ENCODE peak calls at places on chromosome 7, in nine cellular contexts. P is Panc1, J is sigmoid colon, R is GM12878, E is suprapubic skin, A is transverse colon, B is GM23338, H is H1, F is breast epithelium. C is an unnamed sample. For H3K4me1, the result is how much of the 10 kb centered on the place peaks cover.

GRCh38 chr7:103131225-103131624 is 17.7 kb downstream of the NAPEPLD start:
- DNase-seq in E (no peak), P (no peak), H (no peak), J (no peak), A (no peak), F (no peak), B (no peak), R (no peak), C (no peak)

GRCh38 chr7:83161851-83162401 is 758 bp downstream of the PCLO start:
- DNase-seq in J (no peak), E (no peak), R (no peak), H (no peak), A (no peak), F (no peak), P (no peak), B (no peak), C (no peak)

GRCh38 chr7:27316311-27316710 is 73.7 kb downstream of the EVX1 start:
- DNase-seq in A (no peak), R (no peak), B (no peak), F (no peak), E (no peak), P (no peak), J (no peak), H (no peak), C (no peak)

GRCh38 chr7:481219-481930 is 38.3 kb downstream of the PDGFA start:
- DNase-seq in J (peak), R (no peak), B (no peak), H (no peak), P (no peak), A (no peak), F (no peak), E (no peak), C (no peak)

GRCh38 chr7:23394828-23395227 is 75.5 kb downstream of the IGF2BP3 start:
- DNase-seq in A (no peak), H (no peak), J (no peak), E (no peak), R (no peak), P (no peak), B (no peak), F (no peak), C (no peak)

GRCh38 chr7:106772655-106773108 is 92.4 kb upstream of the PIK3CG start:
- DNase-seq in H (no peak), J (no peak), P (no peak), R (no peak), B (no peak), A (no peak), E (no peak), F (no peak), C (no peak)

GRCh38 chr7:47893238-47893637 is 55.0 kb downstream of the PKD1L1 start:
- DNase-seq in B (peak), E (no peak), P (no peak), F (no peak), A (no peak), H (peak), R (no peak), J (no peak), C (no peak)

GRCh38 chr7:131604841-131605279 is 48.4 kb upstream of the PODXL start:
- DNase-seq in H (peak), F (no peak), E (no peak), A (no peak), P (no peak), B (peak), J (no peak), R (no peak), C (no peak)

GRCh38 chr7:156943091-156944041 is 6.1 kb upstream of the NOM1 start:
- DNase-seq in E (no peak), F (peak), B (peak), P (no peak), R (no peak), A (no peak), H (no peak), J (no peak), C (no peak)

GRCh38 chr7:7968544-7969305 is at the start of gene GLCCI1:
- DNase-seq in P (peak), A (peak), F (peak), H (peak), J (peak), E (peak), B (peak), R (peak), C (peak)
- TF ChIP-seq POLR2AphosphoS5 in P (peak), A (peak), F (peak), H (peak), J (peak), E (peak), B (peak), R (peak), C (peak)

GRCh38 chr7:69782917-69783684 is 184.8 kb downstream of the AUTS2 start:
- DNase-seq in F (no peak), B (no peak), E (no peak), H (no peak), R (no peak), P (no peak), A (peak), J (peak), C (peak)
- H3K4me1 ChIP-seq in F (under half), B (under half), E (under half), H (under half), R (under half), P (under half), A (under half), J (half or more), C (under half)

GRCh38 chr7:15508258-15508657 is 53.6 kb downstream of the AGMO start:
- DNase-seq in P (no peak), F (no peak), H (no peak), J (no peak), R (no peak), A (no peak), B (no peak), E (no peak), C (no peak)
- TF ChIP-seq POLR2AphosphoS5 in P (no peak), F (no peak), H (no peak), J (no peak), R (no peak), A (no peak), B (no peak), E (no peak), C (no peak)

DNA sequence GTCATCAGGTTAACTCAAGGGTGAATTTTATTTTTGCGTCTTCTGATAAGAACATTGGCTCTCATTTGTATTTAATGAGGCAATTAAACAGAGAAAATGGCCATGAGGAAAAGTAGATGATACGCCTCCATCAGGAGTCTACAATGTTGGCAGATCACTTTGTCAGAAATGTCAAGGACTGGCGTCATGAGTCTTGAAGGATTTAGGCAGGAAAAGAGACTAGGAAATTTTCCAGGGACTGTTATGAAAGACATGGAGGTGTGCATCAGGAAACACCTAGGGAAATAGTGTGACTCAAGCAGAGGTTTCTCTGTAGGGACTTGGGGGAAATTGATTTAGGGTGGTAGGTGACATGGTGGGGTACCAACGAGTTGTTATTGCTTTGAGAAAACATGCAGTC is 53.4 kb upstream of the SLC35B4 start:
- DNase-seq in E (no peak), R (no peak), P (no peak), H (no peak), F (no peak), J (no peak), A (no peak), B (no peak), C (no peak)
- H3K4me1 ChIP-seq in E (under half), R (under half), P (under half), H (under half), F (under half), J (under half), A (under half), B (under half), C (under half)

GRCh38 chr7:40530292-40530691 is 395.5 kb downstream of the SUGCT start:
- DNase-seq in R (no peak), P (no peak), B (no peak), H (no peak), J (no peak), E (no peak), F (no peak), A (no peak), C (no peak)

GRCh38 chr7:40538281-40538680 is 403.5 kb downstream of the SUGCT start:
- DNase-seq in F (no peak), E (no peak), B (no peak), P (no peak), J (no peak), A (no peak), H (no peak), R (no peak), C (no peak)

GRCh38 chr7:40536406-40536805 is 401.6 kb downstream of the SUGCT start:
- DNase-seq in J (no peak), R (no peak), P (no peak), F (no peak), B (no peak), A (no peak), H (no peak), E (no peak), C (no peak)

GRCh38 chr7:40531946-40532345 is 397.1 kb downstream of the SUGCT start:
- DNase-seq in H (no peak), B (no peak), A (no peak), E (no peak), R (no peak), J (no peak), F (no peak), P (no peak), C (no peak)

DNA sequence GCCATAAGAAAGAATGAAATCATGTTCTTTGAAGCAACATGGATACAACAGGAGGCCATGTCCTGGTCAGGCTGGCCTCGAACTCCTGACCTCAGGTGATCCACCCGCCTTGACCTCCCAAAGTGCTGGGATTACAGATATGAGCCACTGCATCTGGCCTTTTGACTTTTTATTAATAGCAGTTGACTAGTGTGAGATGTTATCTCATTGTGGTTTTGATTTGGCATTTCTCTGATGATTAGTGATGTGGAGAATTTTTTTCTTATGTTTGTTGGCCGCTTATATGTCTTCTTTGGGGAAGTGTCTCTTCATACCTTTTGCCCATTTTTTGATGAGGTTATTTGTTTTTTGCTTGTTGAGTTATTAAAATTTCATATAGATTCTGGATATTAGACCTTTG is 400.9 kb downstream of the SUGCT start:
- DNase-seq in E (no peak), P (no peak), J (no peak), B (no peak), F (no peak), R (no peak), A (no peak), H (no peak), C (no peak)
- TF ChIP-seq POLR2AphosphoS5 in E (no peak), P (no peak), J (no peak), B (no peak), F (no peak), R (no peak), A (no peak), H (no peak), C (no peak)

DNA sequence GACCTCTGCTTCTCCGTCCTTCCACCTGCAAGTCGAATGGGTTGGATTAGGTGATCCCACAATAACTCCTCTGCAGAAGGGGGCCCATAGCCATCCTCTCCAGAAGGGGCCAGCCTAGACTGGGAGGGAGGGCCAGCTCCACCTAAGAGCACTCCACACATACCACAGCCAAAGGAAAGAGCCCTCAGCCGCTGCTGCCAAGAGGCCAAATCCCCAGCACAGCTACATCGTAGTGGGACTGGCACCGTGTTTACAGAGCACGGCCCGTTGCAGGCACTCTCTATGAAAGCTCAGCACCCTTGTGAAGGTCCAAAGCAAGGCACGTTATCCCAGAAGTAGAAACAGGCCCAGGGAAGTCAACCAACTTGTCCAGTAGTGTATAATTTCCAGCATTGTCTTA is 5.4 kb downstream of the KCNH2 start:
- DNase-seq in A (no peak), H (no peak), E (no peak), P (no peak), B (no peak), R (no peak), F (no peak), J (no peak), C (no peak)
- H3K4me1 ChIP-seq in A (half or more), H (under half), E (under half), P (under half), B (under half), R (under half), F (under half), J (half or more), C (under half)

DNA sequence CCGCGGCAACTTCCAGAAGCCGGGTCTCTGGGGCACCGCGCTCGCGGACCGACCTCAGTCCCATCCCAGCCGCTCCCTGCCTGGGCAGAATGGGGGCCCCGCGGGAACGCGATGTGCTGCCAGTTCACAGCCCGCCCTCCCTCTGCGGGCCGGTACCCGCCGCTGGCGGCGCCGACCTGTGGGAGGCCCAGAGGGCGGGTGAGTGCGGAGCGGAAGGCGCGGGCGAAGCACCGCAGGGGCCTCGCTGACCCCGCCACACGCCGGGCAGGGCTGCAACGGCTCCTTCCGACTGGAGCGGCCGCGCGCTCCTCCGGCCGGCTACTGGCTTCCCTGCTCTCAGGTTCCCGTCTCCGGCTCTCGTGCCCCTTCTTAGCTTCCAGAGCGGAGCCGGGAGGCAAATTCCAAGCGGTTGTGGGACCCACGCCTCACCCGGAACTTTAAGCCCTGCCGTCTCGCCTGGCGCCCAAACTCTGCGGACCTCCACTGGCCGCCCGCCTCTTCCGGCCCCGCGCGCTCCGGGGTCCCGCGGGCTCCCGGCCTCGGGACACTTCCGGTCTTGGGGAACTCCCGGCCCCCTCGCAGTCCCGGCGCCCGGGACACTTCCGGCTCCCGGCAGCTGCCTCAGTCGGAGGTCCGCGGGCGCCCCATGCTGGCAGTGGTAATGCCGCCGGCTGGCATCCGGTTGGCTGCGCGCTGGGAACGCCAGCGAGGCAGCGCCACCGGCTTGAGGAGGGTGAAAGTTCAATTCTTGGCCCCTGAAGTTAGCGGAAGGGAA is at the start of gene CYREN:
- DNase-seq in F (peak), H (peak), B (peak), A (peak), J (peak), R (no peak), P (peak), E (peak), C (peak)
- TF ChIP-seq POLR2AphosphoS5 in F (peak), H (peak), B (peak), A (peak), J (peak), R (peak), P (peak), E (peak), C (peak)